ENCODE peak calls at places on chromosomes 1 and 21, in nine cellular contexts. One of them, this sample, is unnamed.

GRCh38 chr1:23790696-23791433 is at the start of gene LYPLA2:
- DNase-seq in caudate nucleus: peak
- DNase-seq in CD8-positive, alpha-beta memory T cell: peak
- DNase-seq in PC-9: peak
- DNase-seq in substantia nigra: peak
- DNase-seq in tibial artery: peak
- DNase-seq in body of pancreas: peak
- DNase-seq in mammary epithelial cell: peak
- DNase-seq in fibroblast of lung: peak
- DNase-seq in this sample: peak

GRCh38 chr1:67652800-67653199 is 32.2 kb upstream of the GADD45A start:
- DNase-seq in substantia nigra: no peak
- DNase-seq in tibial artery: no peak
- DNase-seq in fibroblast of lung: peak
- DNase-seq in body of pancreas: no peak
- DNase-seq in PC-9: peak
- DNase-seq in caudate nucleus: no peak
- DNase-seq in CD8-positive, alpha-beta memory T cell: no peak
- DNase-seq in mammary epithelial cell: peak
- DNase-seq in this sample: no peak

GRCh38 chr1:72997041-72997440 is 714.7 kb upstream of the NEGR1 start:
- DNase-seq in body of pancreas: no peak
- DNase-seq in tibial artery: no peak
- DNase-seq in fibroblast of lung: no peak
- DNase-seq in PC-9: no peak
- DNase-seq in substantia nigra: no peak
- DNase-seq in CD8-positive, alpha-beta memory T cell: no peak
- DNase-seq in caudate nucleus: no peak
- DNase-seq in mammary epithelial cell: no peak
- DNase-seq in this sample: no peak

GRCh38 chr1:102942324-102942723 is 166.0 kb downstream of the COL11A1 start:
- DNase-seq in fibroblast of lung: peak
- DNase-seq in caudate nucleus: no peak
- DNase-seq in PC-9: no peak
- DNase-seq in tibial artery: no peak
- DNase-seq in CD8-positive, alpha-beta memory T cell: no peak
- DNase-seq in substantia nigra: no peak
- DNase-seq in body of pancreas: no peak
- DNase-seq in mammary epithelial cell: no peak
- DNase-seq in this sample: no peak

GRCh38 chr21:15848632-15849031 is 118.8 kb downstream of the USP25 start:
- DNase-seq in PC-9: peak
- DNase-seq in mammary epithelial cell: peak
- DNase-seq in tibial artery: no peak
- DNase-seq in CD8-positive, alpha-beta memory T cell: no peak
- DNase-seq in fibroblast of lung: peak
- DNase-seq in substantia nigra: no peak
- DNase-seq in body of pancreas: no peak
- DNase-seq in caudate nucleus: no peak
- DNase-seq in this sample: no peak

GRCh38 chr1:109478806-109479205 is 4.9 kb upstream of the ATXN7L2 start:
- DNase-seq in substantia nigra: no peak
- DNase-seq in CD8-positive, alpha-beta memory T cell: peak
- DNase-seq in fibroblast of lung: no peak
- DNase-seq in body of pancreas: peak
- DNase-seq in caudate nucleus: no peak
- DNase-seq in tibial artery: no peak
- DNase-seq in PC-9: peak
- DNase-seq in mammary epithelial cell: peak
- DNase-seq in this sample: no peak

GRCh38 chr1:205516362-205516761 is 11.9 kb downstream of the CDK18 start:
- DNase-seq in mammary epithelial cell: no peak
- DNase-seq in caudate nucleus: no peak
- DNase-seq in body of pancreas: no peak
- DNase-seq in fibroblast of lung: no peak
- DNase-seq in CD8-positive, alpha-beta memory T cell: no peak
- DNase-seq in PC-9: no peak
- DNase-seq in substantia nigra: no peak
- DNase-seq in tibial artery: no peak
- DNase-seq in this sample: no peak

GRCh38 chr1:228375578-228376261 is 30.9 kb downstream of the TRIM11 start:
- DNase-seq in fibroblast of lung: no peak
- DNase-seq in mammary epithelial cell: no peak
- DNase-seq in PC-9: no peak
- DNase-seq in tibial artery: no peak
- DNase-seq in substantia nigra: no peak
- DNase-seq in CD8-positive, alpha-beta memory T cell: no peak
- DNase-seq in body of pancreas: peak
- DNase-seq in caudate nucleus: no peak
- DNase-seq in this sample: no peak

GRCh38 chr1:93603106-93603505 is 78.5 kb downstream of the BCAR3 start:
- DNase-seq in tibial artery: no peak
- DNase-seq in CD8-positive, alpha-beta memory T cell: no peak
- DNase-seq in fibroblast of lung: no peak
- DNase-seq in PC-9: no peak
- DNase-seq in mammary epithelial cell: no peak
- DNase-seq in substantia nigra: no peak
- DNase-seq in body of pancreas: no peak
- DNase-seq in caudate nucleus: no peak
- DNase-seq in this sample: no peak

GRCh38 chr1:202282017-202282335 is 59.8 kb downstream of the UBE2T start:
- DNase-seq in substantia nigra: no peak
- DNase-seq in mammary epithelial cell: no peak
- DNase-seq in CD8-positive, alpha-beta memory T cell: no peak
- DNase-seq in fibroblast of lung: no peak
- DNase-seq in tibial artery: no peak
- DNase-seq in caudate nucleus: no peak
- DNase-seq in body of pancreas: no peak
- DNase-seq in PC-9: no peak
- DNase-seq in this sample: no peak

GRCh38 chr1:165787741-165788140 is 19.1 kb upstream of the TMCO1 start:
- DNase-seq in caudate nucleus: no peak
- DNase-seq in substantia nigra: no peak
- DNase-seq in PC-9: no peak
- DNase-seq in mammary epithelial cell: no peak
- DNase-seq in body of pancreas: no peak
- DNase-seq in tibial artery: no peak
- DNase-seq in CD8-positive, alpha-beta memory T cell: no peak
- DNase-seq in fibroblast of lung: no peak
- DNase-seq in this sample: no peak

GRCh38 chr1:242224426-242224825 is 225.5 kb upstream of the MAP1LC3C start:
- DNase-seq in substantia nigra: no peak
- DNase-seq in mammary epithelial cell: no peak
- DNase-seq in PC-9: no peak
- DNase-seq in tibial artery: no peak
- DNase-seq in body of pancreas: no peak
- DNase-seq in CD8-positive, alpha-beta memory T cell: no peak
- DNase-seq in fibroblast of lung: no peak
- DNase-seq in caudate nucleus: no peak
- DNase-seq in this sample: no peak

GRCh38 chr1:212981025-212981495 is 30.7 kb downstream of the VASH2 start:
- DNase-seq in PC-9: no peak
- DNase-seq in mammary epithelial cell: no peak
- DNase-seq in tibial artery: no peak
- DNase-seq in substantia nigra: no peak
- DNase-seq in CD8-positive, alpha-beta memory T cell: no peak
- DNase-seq in caudate nucleus: no peak
- DNase-seq in body of pancreas: peak
- DNase-seq in fibroblast of lung: no peak
- DNase-seq in this sample: no peak

GRCh38 chr1:160358073-160358472 is 8.8 kb upstream of the NHLH1 start:
- DNase-seq in substantia nigra: no peak
- DNase-seq in PC-9: no peak
- DNase-seq in fibroblast of lung: no peak
- DNase-seq in body of pancreas: no peak
- DNase-seq in CD8-positive, alpha-beta memory T cell: no peak
- DNase-seq in tibial artery: no peak
- DNase-seq in caudate nucleus: no peak
- DNase-seq in mammary epithelial cell: no peak
- DNase-seq in this sample: no peak

GRCh38 chr1:153933955-153934354 is 11.2 kb upstream of the GATAD2B start:
- DNase-seq in CD8-positive, alpha-beta memory T cell: no peak
- DNase-seq in substantia nigra: no peak
- DNase-seq in mammary epithelial cell: no peak
- DNase-seq in caudate nucleus: no peak
- DNase-seq in tibial artery: no peak
- DNase-seq in fibroblast of lung: no peak
- DNase-seq in body of pancreas: no peak
- DNase-seq in PC-9: no peak
- DNase-seq in this sample: no peak

GRCh38 chr1:94658221-94658620 is 116.7 kb upstream of the F3 start:
- DNase-seq in CD8-positive, alpha-beta memory T cell: no peak
- DNase-seq in caudate nucleus: no peak
- DNase-seq in mammary epithelial cell: peak
- DNase-seq in PC-9: no peak
- DNase-seq in tibial artery: peak
- DNase-seq in body of pancreas: peak
- DNase-seq in substantia nigra: no peak
- DNase-seq in fibroblast of lung: peak
- DNase-seq in this sample: no peak

GRCh38 chr1:54596756-54597155 is 26.6 kb downstream of the FAM151A start:
- DNase-seq in fibroblast of lung: no peak
- DNase-seq in caudate nucleus: no peak
- DNase-seq in PC-9: no peak
- DNase-seq in CD8-positive, alpha-beta memory T cell: no peak
- DNase-seq in tibial artery: no peak
- DNase-seq in substantia nigra: no peak
- DNase-seq in body of pancreas: no peak
- DNase-seq in mammary epithelial cell: no peak
- DNase-seq in this sample: no peak

GRCh38 chr1:58136502-58136901 is 410.0 kb downstream of the OMA1 start:
- DNase-seq in CD8-positive, alpha-beta memory T cell: no peak
- DNase-seq in caudate nucleus: no peak
- DNase-seq in mammary epithelial cell: no peak
- DNase-seq in tibial artery: no peak
- DNase-seq in PC-9: no peak
- DNase-seq in substantia nigra: no peak
- DNase-seq in body of pancreas: no peak
- DNase-seq in fibroblast of lung: no peak
- DNase-seq in this sample: no peak

DNA sequence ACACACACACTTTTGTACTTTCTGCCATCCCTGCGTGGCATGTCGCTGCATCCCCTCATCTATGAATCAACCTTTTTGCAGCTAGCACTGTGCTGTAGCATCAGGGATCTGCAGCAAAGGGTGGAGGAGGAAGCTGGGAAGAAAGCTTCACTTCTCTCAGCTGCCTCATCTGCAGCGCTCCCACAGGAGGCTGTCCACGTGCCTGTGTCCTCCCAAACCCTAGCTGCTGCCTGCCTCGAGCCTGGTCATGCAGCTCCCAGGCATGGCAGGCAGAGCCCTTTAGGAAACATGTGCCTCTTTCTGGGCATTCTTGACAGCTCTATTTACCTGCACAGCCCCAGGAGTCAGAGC is 262.1 kb upstream of the SGIP1 start:
- DNase-seq in PC-9: no peak
- DNase-seq in caudate nucleus: peak
- DNase-seq in body of pancreas: peak
- DNase-seq in substantia nigra: peak
- DNase-seq in CD8-positive, alpha-beta memory T cell: no peak
- DNase-seq in fibroblast of lung: peak
- DNase-seq in tibial artery: peak
- DNase-seq in mammary epithelial cell: peak
- DNase-seq in this sample: peak
- H3K27ac ChIP-seq in PC-9: no peak
- H3K27ac ChIP-seq in caudate nucleus: peak
- H3K27ac ChIP-seq in body of pancreas: peak
- H3K27ac ChIP-seq in substantia nigra: peak
- H3K27ac ChIP-seq in CD8-positive, alpha-beta memory T cell: no peak
- H3K27ac ChIP-seq in fibroblast of lung: peak
- H3K27ac ChIP-seq in tibial artery: peak
- H3K27ac ChIP-seq in mammary epithelial cell: peak
- H3K27ac ChIP-seq in this sample: peak

DNA sequence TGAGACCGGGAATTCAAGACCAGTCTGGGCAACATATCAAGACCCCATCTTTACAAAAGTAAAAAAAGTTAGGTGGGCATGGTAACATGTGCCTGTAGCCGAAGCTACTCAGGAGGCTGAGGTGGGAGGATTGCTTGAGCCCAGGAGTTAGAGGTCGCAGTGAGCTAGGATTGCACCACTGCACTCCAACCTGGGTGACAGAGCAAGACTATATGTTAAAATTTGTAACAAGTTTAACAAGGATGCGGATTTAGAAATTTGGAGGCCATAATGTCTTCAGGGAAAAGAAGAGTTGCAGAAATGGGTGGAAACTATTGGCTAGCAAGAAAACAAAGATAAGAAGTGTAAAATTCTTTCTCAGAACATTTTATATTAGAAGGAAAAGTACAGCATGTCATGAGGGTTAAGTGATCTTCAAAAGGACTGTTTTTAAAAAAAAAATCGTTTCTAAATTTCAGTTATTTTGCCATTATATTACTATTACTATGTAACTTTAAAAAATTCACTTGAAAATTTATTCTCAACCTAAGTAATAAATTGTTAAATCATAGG is 17.6 kb downstream of the SOAT1 start:
- DNase-seq in substantia nigra: no peak
- DNase-seq in body of pancreas: no peak
- DNase-seq in tibial artery: no peak
- DNase-seq in fibroblast of lung: no peak
- DNase-seq in PC-9: no peak
- DNase-seq in CD8-positive, alpha-beta memory T cell: no peak
- DNase-seq in caudate nucleus: no peak
- DNase-seq in mammary epithelial cell: no peak
- DNase-seq in this sample: no peak
- H3K27ac ChIP-seq in substantia nigra: no peak
- H3K27ac ChIP-seq in body of pancreas: no peak
- H3K27ac ChIP-seq in tibial artery: no peak
- H3K27ac ChIP-seq in fibroblast of lung: peak
- H3K27ac ChIP-seq in PC-9: no peak
- H3K27ac ChIP-seq in CD8-positive, alpha-beta memory T cell: no peak
- H3K27ac ChIP-seq in caudate nucleus: no peak
- H3K27ac ChIP-seq in mammary epithelial cell: peak
- H3K27ac ChIP-seq in this sample: no peak

GRCh38 chr1:25569599-25570458 is 26.4 kb downstream of the LDLRAP1 start:
- DNase-seq in tibial artery: no peak
- DNase-seq in substantia nigra: peak
- DNase-seq in PC-9: peak
- DNase-seq in fibroblast of lung: peak
- DNase-seq in mammary epithelial cell: no peak
- DNase-seq in caudate nucleus: no peak
- DNase-seq in body of pancreas: no peak
- DNase-seq in CD8-positive, alpha-beta memory T cell: no peak
- DNase-seq in this sample: no peak
- H3K27ac ChIP-seq in tibial artery: peak
- H3K27ac ChIP-seq in substantia nigra: peak
- H3K27ac ChIP-seq in PC-9: peak
- H3K27ac ChIP-seq in fibroblast of lung: no peak
- H3K27ac ChIP-seq in mammary epithelial cell: peak
- H3K27ac ChIP-seq in caudate nucleus: peak
- H3K27ac ChIP-seq in body of pancreas: no peak
- H3K27ac ChIP-seq in CD8-positive, alpha-beta memory T cell: peak
- H3K27ac ChIP-seq in this sample: peak

DNA sequence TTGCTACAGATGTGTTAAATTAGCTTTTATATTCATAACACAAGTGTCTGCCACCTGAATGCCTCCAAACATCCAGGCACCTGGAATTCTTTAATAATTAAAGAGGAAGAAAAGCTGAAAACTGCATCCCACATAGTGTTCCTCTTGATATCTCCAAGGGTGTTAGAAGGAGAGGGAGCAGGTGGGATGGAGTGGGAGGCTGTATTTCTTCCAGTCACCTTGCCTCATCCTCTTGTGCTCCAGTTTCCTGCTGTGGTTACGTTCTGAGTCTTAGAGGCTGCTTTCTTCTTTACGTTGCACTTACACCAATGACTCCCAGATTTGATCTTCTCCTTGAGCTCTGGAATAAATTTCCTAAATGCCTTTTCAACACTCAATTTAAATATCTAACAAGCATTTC is 230.3 kb upstream of the LYPLAL1 start:
- DNase-seq in body of pancreas: no peak
- DNase-seq in mammary epithelial cell: no peak
- DNase-seq in caudate nucleus: no peak
- DNase-seq in substantia nigra: no peak
- DNase-seq in tibial artery: no peak
- DNase-seq in CD8-positive, alpha-beta memory T cell: no peak
- DNase-seq in PC-9: no peak
- DNase-seq in fibroblast of lung: no peak
- DNase-seq in this sample: no peak
- H3K27ac ChIP-seq in body of pancreas: no peak
- H3K27ac ChIP-seq in mammary epithelial cell: no peak
- H3K27ac ChIP-seq in caudate nucleus: no peak
- H3K27ac ChIP-seq in substantia nigra: no peak
- H3K27ac ChIP-seq in tibial artery: no peak
- H3K27ac ChIP-seq in CD8-positive, alpha-beta memory T cell: no peak
- H3K27ac ChIP-seq in PC-9: no peak
- H3K27ac ChIP-seq in fibroblast of lung: no peak
- H3K27ac ChIP-seq in this sample: no peak